ENCODE peak calls at places on chromosomes 6 and 20, in eight cellular contexts. T is CD4-positive, CD25-positive, alpha-beta regulatory T cell; F is gastrocnemius medialis; P is cardiac muscle cell; W is right cardiac atrium; V is GM23338; X is lower lobe of right lung; J is mucosa of descending colon. C is an unnamed sample.

GRCh38 chr6:90333928-90334327 is 37.3 kb upstream of the BACH2 start:
- DNase-seq in F (no peak), P (no peak), X (no peak), T (no peak), V (no peak), W (no peak), J (no peak), C (no peak)

GRCh38 chr6:133062702-133063319 is 178.3 kb upstream of the EYA4 start:
- DNase-seq in P (peak; percentile 24), X (no peak), V (no peak), W (peak; percentile 63), T (no peak), F (no peak), J (no peak), C (peak; percentile 5)

GRCh38 chr6:79810878-79811277 is 136.5 kb downstream of the ELOVL4 start:
- DNase-seq in T (no peak), P (no peak), V (no peak), W (no peak), F (no peak), X (no peak), J (no peak), C (no peak)

GRCh38 chr20:42204261-42204660 is 586.1 kb upstream of the CHD6 start:
- DNase-seq in V (no peak), X (no peak), P (no peak), J (no peak), F (no peak), W (no peak), T (no peak), C (peak; percentile 42)

GRCh38 chr20:35888659-35889058 is 65.6 kb downstream of the SCAND1 start:
- DNase-seq in F (no peak), X (no peak), P (no peak), V (no peak), J (no peak), W (no peak), T (no peak), C (no peak)

GRCh38 chr6:150600302-150601017 is 775 bp downstream of the PLEKHG1 start:
- DNase-seq in J (peak; percentile 85), P (peak; percentile 76), F (peak; percentile 5), W (peak; percentile 83), X (peak; percentile 78), V (peak; percentile 95), T (peak; percentile 61), C (peak; percentile 55)

GRCh38 chr6:44238687-44239350 is 8.1 kb upstream of the HSP90AB1 start:
- DNase-seq in T (no peak), W (peak; percentile 27), F (no peak), P (no peak), J (peak; percentile 28), X (no peak), V (no peak), C (peak; percentile 23)

GRCh38 chr20:25860531-25861150 is 164.0 kb upstream of the ZNF337 start:
- DNase-seq in P (no peak), T (no peak), W (peak; percentile 42), V (no peak), X (peak; percentile 42), F (no peak), J (no peak), C (no peak)

GRCh38 chr20:46807998-46808397 is 86.6 kb upstream of the EYA2 start:
- DNase-seq in T (no peak), X (no peak), P (no peak), V (no peak), J (no peak), W (no peak), F (no peak), C (no peak)

GRCh38 chr6:8436956-8437355 is 1.6 kb upstream of the SLC35B3 start:
- DNase-seq in W (no peak), F (no peak), P (no peak), V (no peak), X (no peak), T (no peak), J (no peak), C (no peak)

GRCh38 chr6:122423734-122424133 is 24.3 kb downstream of the HSF2 start:
- DNase-seq in V (no peak), F (no peak), W (no peak), T (no peak), X (no peak), J (no peak), P (no peak), C (no peak)

GRCh38 chr6:14273196-14273595 is 155.6 kb downstream of the CD83 start:
- DNase-seq in V (peak; percentile 76), J (no peak), T (no peak), X (no peak), P (no peak), W (no peak), F (no peak), C (no peak)

GRCh38 chr20:60206259-60206658 is 248.0 kb downstream of the CDH26 start:
- DNase-seq in T (no peak), X (no peak), W (no peak), J (no peak), F (no peak), V (peak; percentile 49), P (peak; percentile 8), C (no peak)

GRCh38 chr6:100472674-100473073 is 8.0 kb upstream of the SIM1 start:
- DNase-seq in X (no peak), V (peak; percentile 23), W (no peak), F (no peak), T (no peak), P (no peak), J (no peak), C (no peak)

GRCh38 chr6:156884306-156884705 is 107.1 kb downstream of the ARID1B start:
- DNase-seq in J (no peak), V (no peak), W (no peak), P (no peak), T (no peak), X (no peak), F (no peak), C (no peak)
- H3K4me1 ChIP-seq in J (peaks cover 11% of the 10 kb centered on the region), V (peaks cover 89% of the 10 kb centered on the region), W (peaks cover 35% of the 10 kb centered on the region), P (peaks cover 27% of the 10 kb centered on the region), T (peaks cover 29% of the 10 kb centered on the region), X (peaks cover 70% of the 10 kb centered on the region), F (peaks cover 81% of the 10 kb centered on the region), C (peaks cover 9% of the 10 kb centered on the region)

DNA sequence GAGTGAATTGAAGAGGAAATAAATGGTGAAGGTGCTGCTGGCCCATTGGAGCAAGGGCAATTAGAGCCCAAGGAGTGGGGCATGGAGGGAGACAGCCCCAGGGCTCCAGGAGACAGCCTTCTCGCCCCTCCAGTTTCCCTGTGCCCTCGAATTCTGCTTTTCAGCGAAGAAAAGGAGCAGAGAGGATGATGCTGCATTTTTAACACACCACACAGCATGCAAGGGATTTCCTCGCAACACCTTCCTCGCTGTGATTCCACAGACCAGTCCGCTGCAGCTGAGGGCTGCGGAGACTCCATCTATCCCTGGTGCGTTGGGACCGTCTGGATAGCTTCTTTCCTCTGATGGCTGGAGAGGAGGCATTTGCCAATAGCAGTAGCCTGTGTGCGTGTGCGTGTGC is 41.7 kb downstream of the PTCHD4 start:
- DNase-seq in T (no peak), J (no peak), W (no peak), X (no peak), P (peak; percentile 32), V (peak; percentile 43), F (no peak), C (no peak)
- H3K4me3 ChIP-seq in T (no peak overlapping the region), J (no peak overlapping the region), W (peak overlapping the region; percentile 72), X (peak overlapping the region; percentile 43), P (peak overlapping the region; percentile 41), V (peak overlapping the region; percentile 58), F (no peak overlapping the region), C (no peak overlapping the region)

GRCh38 chr6:415087-415486 is 23.5 kb downstream of the IRF4 start:
- DNase-seq in J (no peak), W (no peak), X (no peak), F (no peak), P (no peak), T (no peak), V (no peak), C (no peak)

GRCh38 chr6:411402-412145 is 20.0 kb downstream of the IRF4 start:
- DNase-seq in W (peak; percentile 62), J (no peak), P (no peak), X (no peak), F (no peak), T (no peak), V (no peak), C (no peak)

GRCh38 chr6:410555-411395 is 19.2 kb downstream of the IRF4 start:
- DNase-seq in J (no peak), P (no peak), F (no peak), W (no peak), V (no peak), T (no peak), X (peak; percentile 79), C (no peak)

GRCh38 chr6:412146-412886 is 20.8 kb downstream of the IRF4 start:
- DNase-seq in W (no peak), V (no peak), T (no peak), P (no peak), X (no peak), J (no peak), F (no peak), C (no peak)

DNA sequence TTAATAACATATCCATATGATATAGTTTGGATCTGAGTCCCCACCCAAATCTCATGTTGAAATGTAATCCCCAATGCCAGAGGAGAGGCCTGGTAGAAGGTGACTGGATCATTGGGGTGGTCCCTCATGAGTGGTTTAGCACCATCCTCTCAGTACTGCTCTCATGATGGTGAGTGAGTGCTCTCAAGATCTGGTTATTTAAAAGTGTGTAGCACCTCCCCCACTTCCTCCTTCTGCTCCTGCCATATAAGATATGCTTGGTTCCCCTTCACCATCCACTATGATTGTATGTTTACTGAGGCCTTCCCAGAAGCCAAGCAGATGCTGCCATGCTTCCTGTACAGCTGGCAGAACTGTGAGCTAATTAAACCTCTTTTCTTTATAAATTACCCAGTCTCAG is 22.9 kb downstream of the IRF4 start:
- DNase-seq in X (no peak), J (no peak), V (no peak), T (no peak), W (no peak), F (no peak), P (no peak), C (no peak)
- H3K4me1 ChIP-seq in X (peaks cover 5% of the 10 kb centered on the region), J (no peaks in the 10 kb centered on the region), V (no peaks in the 10 kb centered on the region), T (no peaks in the 10 kb centered on the region), W (no peaks in the 10 kb centered on the region), F (no peaks in the 10 kb centered on the region), P (no peaks in the 10 kb centered on the region), C (no peaks in the 10 kb centered on the region)

DNA sequence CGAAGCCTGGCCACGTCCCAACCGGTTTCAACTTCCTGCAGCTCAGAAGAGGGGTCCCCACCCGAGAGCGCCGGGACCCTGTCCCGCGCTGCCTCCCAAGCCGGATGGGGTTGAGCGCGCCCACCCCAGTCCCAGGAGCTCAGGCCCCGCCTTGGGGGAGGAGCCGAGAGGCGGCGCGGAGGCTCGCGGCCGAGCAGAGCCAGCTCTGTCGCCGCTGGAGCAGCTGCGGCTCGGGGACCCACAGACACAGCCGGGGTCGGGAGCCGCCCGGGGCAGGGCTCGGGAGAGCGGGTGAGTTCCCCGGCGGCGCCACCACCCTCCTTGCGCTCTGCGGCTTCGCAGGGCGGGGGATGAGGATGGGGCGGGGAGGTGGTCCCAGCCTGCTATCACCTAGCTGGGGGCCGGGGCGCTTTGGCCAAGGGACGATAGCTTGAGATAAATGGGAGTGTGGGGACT is at the start of gene PPP1R16B:
- DNase-seq in V (peak; percentile 81), J (peak; percentile 87), F (no peak), P (peak; percentile 23), T (peak; percentile 82), X (peak; percentile 59), W (peak; percentile 87), C (no peak)
- H3K4me3 ChIP-seq in V (peak within 1 kb of the TSS; percentile 91), J (peak within 1 kb of the TSS; percentile 17), F (peak within 1 kb of the TSS; percentile 64), P (peak within 1 kb of the TSS; percentile 37), T (peak within 1 kb of the TSS; percentile 84), X (peak within 1 kb of the TSS; percentile 72), W (peak within 1 kb of the TSS; percentile 77), C (no peak within 1 kb of the TSS)

DNA sequence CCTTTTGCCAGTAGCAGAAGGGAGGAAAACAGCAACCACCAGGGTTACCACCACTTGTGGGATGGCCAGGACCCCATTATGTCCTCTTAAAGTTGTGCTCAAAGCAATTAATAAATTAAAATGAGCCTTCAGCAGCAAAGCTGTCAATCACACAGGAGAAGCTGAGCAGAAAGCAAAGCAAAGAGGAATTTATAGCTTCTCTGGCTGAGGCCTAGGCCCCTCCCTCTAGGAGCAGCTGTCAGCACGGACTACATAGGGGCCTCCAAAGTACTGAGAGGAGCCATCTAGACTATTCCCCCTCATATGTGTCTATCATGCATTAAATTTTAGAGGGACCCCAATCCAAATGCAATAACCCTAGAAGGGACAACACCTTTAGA is 6.4 kb downstream of the CCND3 start:
- DNase-seq in X (no peak), P (no peak), J (no peak), V (no peak), F (no peak), W (no peak), T (no peak), C (no peak)
- H3K4me1 ChIP-seq in X (peaks cover 59% of the 10 kb centered on the region), P (peaks cover 6% of the 10 kb centered on the region), J (peaks cover 18% of the 10 kb centered on the region), V (peaks cover 28% of the 10 kb centered on the region), F (peaks cover 18% of the 10 kb centered on the region), W (peaks cover 18% of the 10 kb centered on the region), T (peaks cover 52% of the 10 kb centered on the region), C (peaks cover 28% of the 10 kb centered on the region)

C was measured in adrenal gland.